ENCODE peak calls at places on chromosome 7, in five cellular contexts. S is prostate gland, U is heart left ventricle, B is colonic mucosa, H is fibroblast of mammary gland. T is an unnamed sample.

GRCh38 chr7:81236560-81236959 is 317.7 kb upstream of the SEMA3C start:
- DNase-seq in S (no peak), U (no peak), B (no peak), H (no peak), T (no peak)

GRCh38 chr7:37371755-37372154 is 76.9 kb downstream of the ELMO1 start:
- DNase-seq in S (no peak), U (no peak), B (no peak), H (no peak), T (no peak)

GRCh38 chr7:43195256-43195655 is 82.8 kb downstream of the HECW1 start:
- DNase-seq in S (no peak), U (no peak), B (no peak), H (no peak), T (no peak)

GRCh38 chr7:107332488-107333269 is 137.2 kb upstream of the GPR22 start:
- DNase-seq in S (no peak), U (no peak), B (no peak), H (no peak), T (no peak)

GRCh38 chr7:20784311-20785210 is 2.1 kb downstream of the SP8 start:
- DNase-seq in S (no peak), U (no peak), B (no peak), H (peak; percentile 8), T (no peak)

GRCh38 chr7:16804674-16805439 is at the start of gene AGR2:
- DNase-seq in S (peak; percentile 73), U (no peak), B (peak; percentile 95), H (no peak), T (no peak)

GRCh38 chr7:131265227-131265626 is 62.4 kb upstream of the MKLN1 start:
- DNase-seq in S (no peak), U (peak; percentile 34), B (no peak), H (no peak), T (no peak)

GRCh38 chr7:40095226-40095625 is 39.2 kb downstream of the MPLKIP start:
- DNase-seq in S (no peak), U (no peak), B (no peak), H (no peak), T (no peak)

GRCh38 chr7:26658698-26659084 is 205.7 kb downstream of the SKAP2 start:
- DNase-seq in S (no peak), U (no peak), B (no peak), H (no peak), T (no peak)

GRCh38 chr7:4010206-4010605 is 671.9 kb upstream of the FOXK1 start:
- DNase-seq in S (no peak), U (no peak), B (no peak), H (no peak), T (no peak)

GRCh38 chr7:12322287-12322902 is 81.3 kb downstream of the VWDE start:
- DNase-seq in S (no peak), U (no peak), B (no peak), H (peak; percentile 35), T (peak; percentile 13)

GRCh38 chr7:128703605-128704004 is 31.5 kb downstream of the GARIN1A start:
- DNase-seq in S (no peak), U (no peak), B (no peak), H (peak; percentile 36), T (peak; percentile 23)

GRCh38 chr7:27243340-27244163 is 950 bp downstream of the EVX1 start:
- DNase-seq in S (no peak), U (no peak), B (no peak), H (no peak), T (no peak)

GRCh38 chr7:105675873-105676484 is 94.7 kb upstream of the EFCAB10 start:
- DNase-seq in S (no peak), U (peak; percentile 71), B (no peak), H (no peak), T (no peak)

GRCh38 chr7:158322616-158323530 is 264.8 kb downstream of the PTPRN2 start:
- DNase-seq in S (no peak), U (no peak), B (no peak), H (no peak), T (no peak)

GRCh38 chr7:107208046-107208458 is 39.2 kb downstream of the HBP1 start:
- DNase-seq in S (no peak), U (no peak), B (no peak), H (peak; percentile 42), T (peak; percentile 45)

GRCh38 chr7:100489824-100490223 is 6.1 kb downstream of the NYAP1 start:
- DNase-seq in S (no peak), U (peak; percentile 36), B (peak; percentile 76), H (peak; percentile 83), T (peak; percentile 88)

GRCh38 chr7:143042821-143043271 is 9.3 kb upstream of the OR6V1 start:
- DNase-seq in S (no peak), U (no peak), B (no peak), H (no peak), T (peak; percentile 59)

GRCh38 chr7:113639221-113639620 is 279.6 kb downstream of the PPP1R3A start:
- DNase-seq in S (no peak), U (no peak), B (no peak), H (no peak), T (no peak)

GRCh38 chr7:151440799-151441443 is 980 bp upstream of the CRYGN start:
- DNase-seq in S (no peak), U (no peak), B (no peak), H (peak; percentile 42), T (no peak)

GRCh38 chr7:123663200-123663599 is 7.5 kb downstream of the LMOD2 start:
- DNase-seq in S (no peak), U (no peak), B (no peak), H (no peak), T (no peak)

GRCh38 chr7:4234886-4235285 is 447.2 kb upstream of the FOXK1 start:
- DNase-seq in S (no peak), U (no peak), B (no peak), H (no peak), T (no peak)

GRCh38 chr7:154450434-154450833 is 398.2 kb downstream of the DPP6 start:
- DNase-seq in S (no peak), U (no peak), B (no peak), H (no peak), T (no peak)

GRCh38 chr7:9192969-9193368 is 759.6 kb downstream of the NXPH1 start:
- DNase-seq in S (no peak), U (no peak), B (no peak), H (no peak), T (no peak)

GRCh38 chr7:25369794-25370193 is 141.5 kb upstream of the NPVF start:
- DNase-seq in S (peak; percentile 35), U (peak; percentile 59), B (no peak), H (no peak), T (no peak)

GRCh38 chr7:97405842-97406241 is 288.3 kb downstream of the SDHAF3 start:
- DNase-seq in S (no peak), U (no peak), B (no peak), H (no peak), T (no peak)

GRCh38 chr7:47496666-47497065 is 85.2 kb downstream of the TNS3 start:
- DNase-seq in S (no peak), U (peak; percentile 46), B (no peak), H (no peak), T (no peak)

GRCh38 chr7:47497367-47498096 is 84.4 kb downstream of the TNS3 start:
- DNase-seq in S (no peak), U (no peak), B (no peak), H (no peak), T (no peak)

GRCh38 chr7:47496064-47496665 is 85.7 kb downstream of the TNS3 start:
- DNase-seq in S (no peak), U (no peak), B (no peak), H (no peak), T (no peak)

GRCh38 chr7:47493971-47494370 is 87.9 kb downstream of the TNS3 start:
- DNase-seq in S (no peak), U (no peak), B (no peak), H (no peak), T (no peak)

GRCh38 chr7:47495269-47495875 is 86.5 kb downstream of the TNS3 start:
- DNase-seq in S (no peak), U (no peak), B (no peak), H (no peak), T (no peak)
- H3K4me3 ChIP-seq in S (no peak overlapping the region), U (no peak overlapping the region), B (no peak overlapping the region), H (no peak overlapping the region), T (no peak overlapping the region)

GRCh38 chr7:117459735-117460134 is 20.1 kb upstream of the CFTR start:
- DNase-seq in S (no peak), U (no peak), B (no peak), H (no peak), T (no peak)

DNA sequence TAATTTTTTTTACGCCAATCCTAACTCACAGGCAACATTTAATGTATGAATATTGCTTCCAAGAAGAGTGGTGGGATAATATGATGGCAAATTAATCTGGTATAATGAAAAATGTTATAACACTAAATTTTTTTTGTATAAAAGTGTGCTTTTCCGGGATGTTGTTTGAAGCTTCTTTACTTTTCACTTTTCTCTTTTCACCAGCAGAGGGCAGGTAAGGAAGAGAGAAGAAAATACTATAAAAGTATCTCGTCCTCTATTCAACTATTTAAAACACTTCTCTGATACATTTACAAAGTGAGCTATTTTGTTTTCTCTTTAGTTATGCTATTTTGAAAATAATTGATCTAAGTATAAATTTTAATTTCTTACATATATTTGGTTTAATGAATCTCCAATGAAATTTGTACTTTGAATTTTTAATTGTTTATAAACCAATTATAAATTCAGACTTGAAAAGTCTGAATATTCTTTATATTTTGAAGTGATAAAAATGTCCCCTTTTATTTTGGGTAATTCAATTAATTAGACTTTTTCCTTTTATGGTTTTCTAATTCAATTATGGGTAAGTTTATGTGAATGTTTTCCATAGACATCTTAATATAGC is 20.7 kb upstream of the CFTR start:
- DNase-seq in S (no peak), U (no peak), B (no peak), H (peak; percentile 38), T (peak; percentile 20)
- TF ChIP-seq CTCF in S (peak; percentile 81), U (peak; percentile 41), B (peak; percentile 51), H (peak; percentile 60), T (peak; percentile 78)

DNA sequence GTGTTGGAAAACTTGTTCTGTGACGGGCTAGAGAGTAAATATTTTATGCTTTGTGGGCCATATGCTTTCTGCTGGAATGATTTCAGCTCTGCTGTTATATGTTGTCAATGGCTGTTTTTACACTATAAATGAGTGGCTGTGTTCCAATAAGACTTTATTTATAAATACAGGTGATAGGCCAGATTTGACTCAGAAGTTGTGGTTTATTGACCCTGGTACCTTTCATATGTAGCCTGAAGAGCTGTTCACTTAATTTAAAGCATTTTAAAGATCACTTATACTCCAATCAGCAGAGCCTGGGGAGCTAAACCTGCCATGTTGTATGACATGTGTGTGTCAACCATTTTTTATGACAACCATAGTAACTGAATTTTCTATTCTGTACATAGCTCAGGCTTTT is 9.1 kb upstream of the SSBP1 start:
- DNase-seq in S (no peak), U (no peak), B (no peak), H (no peak), T (no peak)
- H3K4me3 ChIP-seq in S (no peak overlapping the region), U (no peak overlapping the region), B (no peak overlapping the region), H (no peak overlapping the region), T (no peak overlapping the region)

DNA sequence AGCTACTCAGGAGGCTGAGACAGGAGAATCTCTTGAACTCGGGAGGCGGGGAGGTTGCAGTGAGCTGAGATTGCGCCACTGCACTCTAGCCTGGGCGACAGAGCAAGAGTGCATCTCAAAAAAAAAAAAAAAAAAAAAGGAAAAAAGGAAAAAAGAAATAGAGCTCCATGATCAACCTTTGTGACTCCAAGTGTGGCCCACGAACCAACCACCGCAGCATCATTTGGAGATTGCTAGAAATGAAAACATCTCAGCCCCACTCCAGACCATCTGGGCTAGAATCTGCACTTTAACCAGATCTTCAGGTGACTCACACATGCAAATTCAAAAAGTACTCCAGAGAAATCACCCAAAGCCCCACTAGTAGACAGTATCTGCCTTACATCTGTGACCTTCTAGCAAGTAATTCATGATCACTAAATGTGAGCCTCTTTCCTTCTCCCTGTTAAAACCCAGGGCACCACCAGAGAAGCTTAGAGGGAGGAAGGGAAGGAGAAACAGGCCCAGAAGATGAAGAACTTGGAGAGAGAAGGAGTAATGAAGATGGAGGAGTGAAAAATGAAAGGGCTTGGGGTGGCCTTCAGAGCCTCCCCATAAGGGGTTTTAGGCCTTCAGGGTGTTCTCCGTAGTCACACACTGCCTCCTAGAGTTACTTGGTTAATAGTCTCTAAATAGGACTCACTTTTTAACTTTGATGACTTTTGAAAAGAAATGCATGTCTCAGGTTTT is 94.1 kb downstream of the SLC37A3 start:
- DNase-seq in S (no peak), U (no peak), B (no peak), H (peak; percentile 47), T (peak; percentile 6)
- TF ChIP-seq CTCF in S (no peak), U (peak; percentile 45), B (peak; percentile 26), H (peak; percentile 41), T (peak; percentile 26)